ENCODE peak calls at places on chromosomes 13 and 19, in four cellular contexts. M, S, R and P are unnamed samples.

GRCh38 chr13:102913924-102914628 is 68.2 kb downstream of the ERCC5 start:
- DNase-seq in M (no peak), S (peak; percentile 51), R (no peak), P (no peak)

GRCh38 chr13:64591981-64592380 is 2638.2 kb downstream of the PCDH9 start:
- DNase-seq in S (peak; percentile 29), R (no peak), M (peak; percentile 28), P (no peak)

GRCh38 chr19:58325623-58326022 is 1.2 kb upstream of the ZSCAN22 start:
- DNase-seq in M (peak; percentile 23), R (no peak), S (no peak), P (no peak)

GRCh38 chr13:30216111-30216510 is 91.2 kb downstream of the KATNAL1 start:
- DNase-seq in R (no peak), S (no peak), M (peak; percentile 31), P (no peak)

GRCh38 chr13:85503797-85504196 is 295.4 kb downstream of the SLITRK6 start:
- DNase-seq in S (peak; percentile 11), R (no peak), M (peak; percentile 66), P (no peak)

GRCh38 chr19:1032264-1032867 is 6.0 kb downstream of the CNN2 start:
- DNase-seq in M (no peak), R (no peak), S (no peak), P (no peak)

GRCh38 chr19:41541990-41542584 is 33.9 kb upstream of the CEACAM21 start:
- DNase-seq in R (no peak), M (peak; percentile 24), S (peak; percentile 5), P (no peak)

GRCh38 chr19:58566989-58567388 is 6.1 kb downstream of the MZF1 start:
- DNase-seq in R (no peak), S (no peak), M (no peak), P (no peak)

GRCh38 chr19:1239796-1240737 is 1.5 kb upstream of the ATP5F1D start:
- DNase-seq in S (peak; percentile 82), R (peak; percentile 96), M (peak; percentile 67), P (peak; percentile 100)

GRCh38 chr19:23071087-23071511 is 45.7 kb upstream of the ZNF730 start:
- DNase-seq in S (no peak), M (peak; percentile 17), R (peak; percentile 66), P (peak; percentile 63)

GRCh38 chr13:37984357-37984756 is 114.8 kb upstream of the TRPC4 start:
- DNase-seq in R (no peak), M (no peak), S (no peak), P (no peak)

GRCh38 chr13:102846261-102847015 is 606 bp downstream of the ERCC5 start:
- DNase-seq in S (peak; percentile 29), R (no peak), M (peak; percentile 39), P (peak; percentile 22)

GRCh38 chr19:52398091-52398461 is 427 bp downstream of the ZNF528 start:
- DNase-seq in M (peak; percentile 3), S (peak; percentile 6), R (no peak), P (no peak)

GRCh38 chr19:42468273-42468796 is 25.6 kb upstream of the CXCL17 start:
- DNase-seq in M (peak; percentile 69), S (peak; percentile 81), R (no peak), P (no peak)

GRCh38 chr19:45508931-45509691 is 1.8 kb downstream of the VASP start:
- DNase-seq in R (no peak), S (peak; percentile 66), M (peak; percentile 71), P (peak; percentile 90)

GRCh38 chr13:48448963-48449614 is 36.2 kb upstream of the LPAR6 start:
- DNase-seq in R (no peak), M (no peak), S (peak; percentile 71), P (no peak)

GRCh38 chr19:38274734-38275133 is 10.4 kb downstream of the SPINT2 start:
- DNase-seq in S (no peak), M (no peak), R (no peak), P (no peak)

GRCh38 chr13:113545455-113545930 is 39.1 kb upstream of the TFDP1 start:
- DNase-seq in M (peak; percentile 22), R (peak; percentile 62), S (peak; percentile 31), P (no peak)

DNA sequence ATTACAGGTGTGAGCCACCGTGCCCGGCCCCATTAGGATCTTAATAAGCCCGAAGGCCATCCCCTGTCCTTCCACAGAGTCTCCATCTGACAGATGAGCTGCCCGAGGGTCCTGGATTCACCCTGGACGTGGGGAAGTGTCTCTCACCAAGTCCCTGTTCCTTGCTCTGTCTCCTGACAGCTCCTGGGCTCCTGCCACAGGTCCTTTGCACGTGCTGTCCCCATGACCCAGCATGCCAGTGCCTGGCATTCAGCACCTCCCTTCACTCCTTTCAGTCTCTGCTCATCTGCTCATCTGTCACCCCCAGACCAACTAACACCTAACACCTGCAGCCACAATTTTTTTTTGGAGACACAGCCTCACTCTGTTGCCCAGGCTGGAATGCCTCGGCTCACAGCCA is 14.5 kb downstream of the CERS1 start:
- DNase-seq in R (no peak), M (no peak), S (no peak), P (no peak)
- TF ChIP-seq CTCF in R (no peak), M (no peak), S (no peak), P (no peak)

GRCh38 chr13:51805313-51805712 is 1.4 kb upstream of the DHRS12 start:
- DNase-seq in M (no peak), S (no peak), R (no peak), P (no peak)

GRCh38 chr13:51802601-51803000 is 1.4 kb downstream of the DHRS12 start:
- DNase-seq in R (no peak), M (no peak), S (no peak), P (no peak)

GRCh38 chr13:51804295-51805172 is 571 bp upstream of the DHRS12 start:
- DNase-seq in R (no peak), S (no peak), M (no peak), P (peak; percentile 46)

GRCh38 chr13:51803018-51803417 is 945 bp downstream of the DHRS12 start:
- DNase-seq in M (no peak), S (no peak), R (no peak), P (no peak)

DNA sequence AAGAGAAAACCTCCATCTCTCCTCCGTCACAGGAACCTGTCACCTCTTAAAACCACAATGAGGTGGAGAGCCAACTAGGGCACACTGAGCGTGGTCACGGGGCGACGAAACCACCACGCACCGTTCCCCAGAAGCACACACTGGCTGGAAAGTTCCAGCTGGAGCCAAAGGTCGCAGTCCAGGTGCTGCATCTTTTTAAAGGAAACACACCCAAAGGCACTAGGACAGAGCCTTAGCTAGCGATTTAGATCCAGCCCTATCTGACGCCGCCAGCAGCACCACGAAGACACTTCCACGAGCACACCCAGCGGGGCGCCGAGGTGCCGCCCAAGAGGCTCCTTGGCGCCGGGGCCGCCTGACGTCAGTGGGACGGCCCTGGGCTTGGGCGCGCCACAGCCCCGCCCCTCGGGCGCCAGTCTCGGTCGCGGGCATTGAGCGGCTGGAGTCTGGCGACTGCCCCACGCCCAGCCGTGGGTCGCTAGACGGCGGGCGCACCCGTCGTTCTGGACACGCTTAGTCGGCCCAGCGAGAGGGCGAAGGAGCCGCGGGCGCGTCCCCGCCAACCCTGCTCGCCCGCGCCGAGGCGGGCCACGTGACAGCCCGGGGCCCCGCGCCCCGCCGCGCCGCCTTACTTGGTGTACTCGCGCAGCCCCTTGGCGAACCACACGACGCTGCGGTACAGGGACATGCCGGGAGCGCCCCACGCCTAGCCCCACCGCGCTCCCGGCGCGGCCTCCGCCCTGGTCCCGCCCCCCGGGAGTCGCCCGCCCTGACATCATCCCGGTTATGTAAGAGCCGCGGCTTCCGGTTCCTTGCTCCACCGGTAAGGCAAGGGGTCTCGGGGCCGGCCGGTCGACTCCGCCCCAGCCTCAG is at the start of gene DHRS12:
- DNase-seq in R (peak; percentile 85), S (peak; percentile 80), M (peak; percentile 61), P (peak; percentile 93)
- TF ChIP-seq CTCF in R (no peak), S (no peak), M (no peak), P (peak; percentile 12)

DNA sequence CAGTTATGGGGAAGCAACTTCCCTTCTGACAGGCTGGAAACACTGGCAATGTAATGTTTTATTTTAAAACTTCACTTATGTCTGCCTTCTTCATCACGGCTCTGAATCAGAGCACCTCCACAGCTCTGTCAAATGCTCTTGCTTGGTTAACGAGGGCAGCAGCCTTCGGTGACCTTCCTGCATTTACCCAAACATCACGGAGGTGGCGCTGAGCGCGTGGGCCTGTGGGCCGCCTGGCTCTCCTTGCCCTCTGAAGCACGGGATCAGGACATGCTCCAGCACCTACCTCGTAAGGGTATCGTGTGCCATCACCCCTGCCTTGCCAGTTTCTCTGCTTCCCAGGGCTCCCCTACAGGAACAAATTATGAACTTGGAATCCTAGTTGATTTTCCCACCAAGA is 310.0 kb downstream of the TEX29 start:
- DNase-seq in R (peak; percentile 56), M (no peak), S (no peak), P (no peak)
- TF ChIP-seq CTCF in R (peak; percentile 50), M (no peak), S (no peak), P (no peak)

GRCh38 chr19:7916137-7916907 is 1.7 kb downstream of the TGFBR3L start:
- DNase-seq in R (no peak), S (no peak), M (no peak), P (peak; percentile 75)
- TF ChIP-seq CTCF in R (peak; percentile 11), S (no peak), M (no peak), P (no peak)

GRCh38 chr19:30692517-30692870 is 320.3 kb downstream of the ZNF536 start:
- DNase-seq in M (no peak), S (peak; percentile 45), R (no peak), P (no peak)

GRCh38 chr19:30694156-30694555 is 322.0 kb downstream of the ZNF536 start:
- DNase-seq in S (no peak), M (no peak), R (no peak), P (no peak)

GRCh38 chr19:30696514-30696913 is 324.3 kb downstream of the ZNF536 start:
- DNase-seq in M (no peak), R (no peak), S (no peak), P (no peak)

GRCh38 chr19:30693179-30693578 is 321.0 kb downstream of the ZNF536 start:
- DNase-seq in S (peak; percentile 10), M (no peak), R (no peak), P (no peak)

GRCh38 chr19:30695171-30695875 is 323.1 kb downstream of the ZNF536 start:
- DNase-seq in R (no peak), M (no peak), S (no peak), P (no peak)
- TF ChIP-seq CTCF in R (peak; percentile 29), M (peak; percentile 23), S (no peak), P (no peak)

GRCh38 chr13:110369400-110369799 is 62.3 kb downstream of the COL4A2 start:
- DNase-seq in R (no peak), M (no peak), S (no peak), P (no peak)
- TF ChIP-seq CTCF in R (no peak), M (no peak), S (no peak), P (no peak)

GRCh38 chr19:29629836-29630534 is 23.9 kb downstream of the POP4 start:
- DNase-seq in S (no peak), M (no peak), R (no peak), P (no peak)
- TF ChIP-seq CTCF in S (no peak), M (no peak), R (no peak), P (no peak)

DNA sequence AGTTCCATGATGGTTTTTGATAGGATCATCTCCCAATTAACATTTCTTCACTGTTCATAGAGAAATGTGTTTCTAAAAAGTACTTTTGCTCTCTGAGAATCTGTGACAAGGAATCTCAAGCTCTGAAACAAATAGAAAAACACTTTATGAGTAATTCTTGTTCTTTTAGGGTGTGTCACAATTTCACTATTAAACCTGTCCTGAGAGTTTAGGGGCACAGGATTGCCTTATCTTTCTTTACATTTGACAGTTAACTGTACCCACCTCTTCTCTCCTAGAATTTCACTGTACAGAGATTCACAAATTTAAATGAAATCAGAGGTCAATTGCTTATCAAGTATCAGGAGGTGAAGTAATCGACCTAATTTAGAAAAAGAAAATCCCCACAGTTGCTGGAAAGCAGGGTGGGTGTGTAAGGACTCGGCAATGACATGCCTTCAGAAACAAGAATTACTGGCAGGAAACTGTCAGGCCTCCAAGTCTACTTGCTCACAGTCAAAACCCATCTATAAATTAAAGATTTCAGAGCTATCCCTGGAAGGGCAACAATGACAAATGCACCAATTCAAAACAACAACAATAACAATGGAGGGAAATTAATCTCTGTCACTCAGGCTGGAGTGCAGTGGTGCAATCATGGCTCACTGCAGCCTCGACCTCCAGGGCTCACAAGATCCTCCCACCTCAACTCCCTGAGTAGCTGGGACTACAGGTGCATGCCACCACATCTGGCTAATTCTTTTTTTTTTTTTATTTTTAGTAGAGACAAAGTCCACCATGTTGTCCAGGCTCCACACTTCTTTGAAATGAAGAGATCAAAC is 250.2 kb downstream of the ABCC4 start:
- DNase-seq in R (no peak), S (no peak), M (no peak), P (peak; percentile 39)
- TF ChIP-seq CTCF in R (no peak), S (no peak), M (no peak), P (no peak)